ENCODE peak calls at places on chromosomes 12 and 14, in seven cellular contexts. G is stimulated activated CD8-positive, alpha-beta memory T cell treated with anti-CD3 and anti-CD28 coated beads, Interleukin-7, amount 100 ng/mL, for 1 hour; A is A172; E is HS-5; H is aorta; U is EL; C is AG10803. O is an unnamed sample.

GRCh38 chr12:14771651-14772137 is 31.6 kb downstream of the WBP11 start:
- DNase-seq in A (no peak), H (no peak), G (no peak), C (no peak), U (no peak), E (no peak), O (no peak)

GRCh38 chr12:54634795-54635194 is at the start of gene LACRT:
- DNase-seq in G (no peak), C (no peak), A (no peak), H (no peak), U (no peak), E (no peak), O (no peak)

GRCh38 chr14:67449096-67449495 is 37.1 kb upstream of the PLEK2 start:
- DNase-seq in G (no peak), A (no peak), E (no peak), C (no peak), H (no peak), U (no peak), O (no peak)

GRCh38 chr12:50597200-50598195 is 92.7 kb downstream of the DIP2B start:
- DNase-seq in E (peak; percentile 87), U (peak; percentile 85), A (peak; percentile 88), C (peak; percentile 71), G (peak; percentile 3), H (no peak), O (peak; percentile 71)

GRCh38 chr12:1528791-1529190 is 65.6 kb downstream of the FBXL14 start:
- DNase-seq in A (no peak), U (no peak), H (no peak), G (no peak), E (no peak), C (no peak), O (no peak)

GRCh38 chr12:91863702-91864101 is 281.9 kb downstream of the BTG1 start:
- DNase-seq in E (no peak), A (no peak), C (no peak), H (no peak), U (no peak), G (no peak), O (no peak)

GRCh38 chr12:81257952-81258551 is 180.2 kb downstream of the ACSS3 start:
- DNase-seq in U (peak; percentile 52), G (no peak), E (no peak), A (peak; percentile 51), C (peak; percentile 64), H (no peak), O (peak; percentile 83)

GRCh38 chr12:101596172-101596571 is 1.4 kb downstream of the MYBPC1 start:
- DNase-seq in G (no peak), E (no peak), H (no peak), A (no peak), U (no peak), C (no peak), O (no peak)

GRCh38 chr12:113246478-113247122 is 25.3 kb downstream of the TPCN1 start:
- DNase-seq in U (no peak), G (no peak), E (no peak), H (no peak), A (no peak), C (no peak), O (no peak)

GRCh38 chr12:66072135-66072534 is 58.4 kb downstream of the LLPH start:
- DNase-seq in H (no peak), U (no peak), C (no peak), A (no peak), E (no peak), G (no peak), O (no peak)

GRCh38 chr14:33676135-33676566 is 274.7 kb downstream of the EGLN3 start:
- DNase-seq in A (peak; percentile 71), C (no peak), E (peak; percentile 45), H (peak; percentile 49), G (no peak), U (peak; percentile 64), O (peak; percentile 15)

GRCh38 chr14:65040666-65041433 is 54.2 kb downstream of the FNTB start:
- DNase-seq in A (no peak), U (no peak), C (no peak), E (no peak), G (no peak), H (no peak), O (no peak)

GRCh38 chr12:72468505-72468904 is 196.3 kb downstream of the TRHDE start:
- DNase-seq in C (no peak), H (no peak), G (no peak), E (no peak), A (no peak), U (no peak), O (no peak)

GRCh38 chr12:30882706-30883105 is 43.8 kb upstream of the TSPAN11 start:
- DNase-seq in E (no peak), H (no peak), A (no peak), U (no peak), C (peak; percentile 24), G (no peak), O (no peak)

GRCh38 chr12:45051490-45052105 is 699 bp upstream of the DBX2 start:
- DNase-seq in E (no peak), A (peak; percentile 10), C (peak; percentile 6), H (no peak), U (peak; percentile 2), G (no peak), O (peak; percentile 11)

GRCh38 chr12:121060149-121061001 is 21.3 kb upstream of the OASL start:
- DNase-seq in E (no peak), C (peak; percentile 41), U (peak; percentile 69), A (peak; percentile 45), G (no peak), H (no peak), O (peak; percentile 80)